ENCODE peak calls at places on chromosomes 13 and 19, in nine cellular contexts. K, L, Z, T, M, C, N, F and W are unnamed samples.

GRCh38 chr13:32548837-32549236 is 10.2 kb upstream of the N4BP2L2 start:
- DNase-seq in K (no peak), L (peak), Z (peak), T (no peak), M (peak), C (no peak), N (no peak), F (no peak), W (peak)

GRCh38 chr19:1265611-1266115 is 3.5 kb upstream of the CIRBP start:
- DNase-seq in K (no peak), L (peak), Z (peak), T (no peak), M (peak), C (peak), N (peak), F (peak), W (peak)

GRCh38 chr19:46784262-46785053 is 3.9 kb downstream of the SLC1A5 start:
- DNase-seq in K (peak), L (peak), Z (peak), T (peak), M (peak), C (peak), N (peak), F (peak), W (peak)

GRCh38 chr19:45613926-45614725 is 12.1 kb upstream of the GPR4 start:
- DNase-seq in K (peak), L (peak), Z (peak), T (peak), M (peak), C (peak), N (no peak), F (no peak), W (peak)

GRCh38 chr13:52665325-52665724 is 12.7 kb downstream of the SUGT1 start:
- DNase-seq in K (no peak), L (peak), Z (peak), T (peak), M (peak), C (no peak), N (no peak), F (no peak), W (no peak)

GRCh38 chr13:36297600-36298338 is at the start of gene CCDC169:
- DNase-seq in K (no peak), L (peak), Z (peak), T (no peak), M (peak), C (peak), N (peak), F (peak), W (no peak)

GRCh38 chr19:8396563-8397203 is 6.5 kb downstream of the RAB11B start:
- DNase-seq in K (no peak), L (peak), Z (peak), T (no peak), M (peak), C (peak), N (peak), F (peak), W (no peak)

GRCh38 chr19:10899171-10899653 is 27.9 kb downstream of the CARM1 start:
- DNase-seq in K (no peak), L (no peak), Z (no peak), T (no peak), M (no peak), C (peak), N (peak), F (no peak), W (no peak)

GRCh38 chr13:110538632-110539031 is 22.9 kb downstream of the RAB20 start:
- DNase-seq in K (no peak), L (no peak), Z (peak), T (no peak), M (peak), C (peak), N (peak), F (no peak), W (no peak)

GRCh38 chr19:14147797-14148605 is 11.6 kb upstream of the ASF1B start:
- DNase-seq in K (no peak), L (peak), Z (peak), T (peak), M (peak), C (peak), N (peak), F (peak), W (no peak)
- H3K4me3 ChIP-seq in K (no peak), L (no peak), Z (no peak), T (no peak), M (no peak), C (no peak), N (no peak), F (no peak), W (no peak)

DNA sequence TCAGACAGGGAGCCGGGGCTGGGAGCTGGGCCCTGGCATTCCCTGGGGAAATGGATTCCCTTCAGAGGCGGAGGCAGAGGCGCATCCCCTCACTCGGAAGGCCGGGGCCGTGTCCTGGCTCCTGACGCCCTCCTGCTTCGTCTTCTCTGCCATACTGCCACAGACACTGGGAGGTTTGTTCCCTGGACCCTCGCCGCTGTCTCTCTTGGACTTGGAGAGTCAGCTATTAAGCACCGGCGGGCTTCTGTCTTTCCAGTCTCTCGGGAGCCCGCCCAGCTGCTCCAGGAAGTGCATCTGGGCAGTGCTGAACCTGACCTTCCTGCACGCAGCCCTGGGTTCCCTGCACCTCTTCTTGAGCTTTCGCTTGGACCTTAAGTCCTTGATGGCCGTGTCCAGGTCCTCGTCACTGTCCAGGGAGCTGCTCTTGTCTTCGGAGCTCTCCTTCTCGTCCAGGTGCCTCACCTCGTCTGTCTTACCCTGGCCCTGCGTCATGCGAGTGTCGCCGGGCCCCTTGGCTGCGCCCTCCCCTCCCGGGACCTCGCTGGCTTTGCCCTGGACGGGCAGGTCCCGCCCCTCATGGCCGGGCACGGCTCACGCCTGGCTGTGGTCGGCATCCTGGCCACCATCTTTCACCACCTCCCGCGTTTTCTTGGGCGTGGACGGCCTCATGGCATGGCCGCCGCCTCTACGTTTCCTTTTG is 14.6 kb downstream of the RB1 start:
- DNase-seq in K (no peak), L (no peak), Z (peak), T (no peak), M (no peak), C (peak), N (no peak), F (peak), W (no peak)
- H3K4me3 ChIP-seq in K (no peak), L (no peak), Z (no peak), T (no peak), M (no peak), C (no peak), N (peak), F (peak), W (no peak)

GRCh38 chr19:49530708-49531107 is 2.9 kb downstream of the RCN3 start:
- DNase-seq in K (no peak), L (no peak), Z (no peak), T (no peak), M (no peak), C (no peak), N (no peak), F (no peak), W (no peak)

GRCh38 chr19:49536921-49537462 is 9.2 kb downstream of the RCN3 start:
- DNase-seq in K (no peak), L (no peak), Z (no peak), T (no peak), M (no peak), C (no peak), N (no peak), F (no peak), W (no peak)

GRCh38 chr19:49538643-49539042 is 10.8 kb downstream of the RCN3 start:
- DNase-seq in K (no peak), L (no peak), Z (no peak), T (no peak), M (no peak), C (no peak), N (no peak), F (no peak), W (no peak)

GRCh38 chr19:49534632-49535385 is 7.0 kb downstream of the RCN3 start:
- DNase-seq in K (no peak), L (no peak), Z (no peak), T (no peak), M (no peak), C (no peak), N (no peak), F (no peak), W (no peak)

GRCh38 chr19:49533551-49534488 is 6.0 kb downstream of the RCN3 start:
- DNase-seq in K (no peak), L (peak), Z (peak), T (no peak), M (peak), C (peak), N (peak), F (peak), W (peak)
- H3K4me3 ChIP-seq in K (peak), L (peak), Z (peak), T (no peak), M (peak), C (peak), N (peak), F (peak), W (peak)

GRCh38 chr19:49133621-49134454 is 14.5 kb downstream of the PPFIA3 start:
- DNase-seq in K (no peak), L (peak), Z (peak), T (no peak), M (peak), C (peak), N (peak), F (peak), W (no peak)
- H3K4me3 ChIP-seq in K (no peak), L (peak), Z (peak), T (no peak), M (no peak), C (no peak), N (peak), F (peak), W (peak)